ENCODE peak calls at places on chromosome 9, in six cellular contexts. N is right cardiac atrium, P is HEK293T, W is AG08395, Q is SJSA1, B is germinal center. I is an unnamed sample.

GRCh38 chr9:94018628-94019027 is 63.5 kb upstream of the BARX1 start:
- DNase-seq in W (no peak), P (no peak), Q (no peak), N (no peak), B (no peak), I (peak)

GRCh38 chr9:112439171-112439570 is 47.5 kb upstream of the KIAA1958 start:
- DNase-seq in N (no peak), P (no peak), Q (no peak), W (no peak), B (no peak), I (peak)

GRCh38 chr9:89850633-89851325 is 246.0 kb downstream of the GADD45G start:
- DNase-seq in Q (no peak), W (peak), P (no peak), N (peak), B (no peak), I (no peak)

GRCh38 chr9:84146893-84147705 is 166.5 kb downstream of the RMI1 start:
- DNase-seq in P (no peak), Q (peak), W (peak), N (no peak), B (no peak), I (no peak)

GRCh38 chr9:99411068-99411467 is 189.0 kb downstream of the SEC61B start:
- DNase-seq in B (no peak), P (no peak), Q (no peak), N (no peak), W (peak), I (no peak)

GRCh38 chr9:113421726-113422125 is 11.2 kb downstream of the C9orf43 start:
- DNase-seq in Q (no peak), N (no peak), W (no peak), B (no peak), P (no peak), I (no peak)

GRCh38 chr9:101671567-101671966 is 66.9 kb downstream of the GRIN3A start:
- DNase-seq in P (no peak), B (no peak), Q (no peak), W (no peak), N (no peak), I (no peak)

GRCh38 chr9:14314929-14315753 is 1.2 kb upstream of the NFIB start:
- DNase-seq in B (peak), P (peak), N (peak), W (peak), Q (peak), I (peak)

GRCh38 chr9:126872516-126872915 is 12.1 kb downstream of the ZBTB34 start:
- DNase-seq in B (no peak), P (no peak), Q (no peak), N (no peak), W (no peak), I (no peak)

GRCh38 chr9:91166796-91167366 is 194.8 kb downstream of the AUH start:
- DNase-seq in B (no peak), P (no peak), N (no peak), W (no peak), Q (no peak), I (no peak)

GRCh38 chr9:6640268-6641072 is 5.1 kb downstream of the GLDC start:
- DNase-seq in Q (no peak), N (no peak), B (no peak), W (no peak), P (no peak), I (no peak)

GRCh38 chr9:105403552-105404246 is 44.1 kb upstream of the FSD1L start:
- DNase-seq in B (no peak), W (no peak), P (no peak), N (no peak), Q (no peak), I (no peak)

GRCh38 chr9:97315550-97315949 is 8.1 kb downstream of the CCDC180 start:
- DNase-seq in Q (no peak), B (no peak), W (peak), P (no peak), N (no peak), I (no peak)

GRCh38 chr9:117480251-117480650 is 65.4 kb upstream of the ASTN2 start:
- DNase-seq in N (no peak), B (no peak), P (no peak), Q (no peak), W (no peak), I (no peak)

GRCh38 chr9:74499770-74500583 is 2.8 kb downstream of the RORB start:
- DNase-seq in B (no peak), P (no peak), Q (no peak), N (no peak), W (no peak), I (no peak)

GRCh38 chr9:79955300-79955699 is 383.5 kb downstream of the TLE4 start:
- DNase-seq in B (no peak), W (no peak), Q (no peak), P (no peak), N (no peak), I (no peak)

GRCh38 chr9:85859751-85860150 is 81.2 kb upstream of the NAA35 start:
- DNase-seq in Q (no peak), N (no peak), P (no peak), W (no peak), B (no peak), I (no peak)

GRCh38 chr9:68800836-68801235 is 95.8 kb downstream of the PIP5K1B start:
- DNase-seq in P (no peak), W (no peak), N (no peak), Q (no peak), B (no peak), I (no peak)

GRCh38 chr9:81317223-81317622 is 372.1 kb downstream of the TLE1 start:
- DNase-seq in Q (no peak), N (no peak), W (no peak), B (no peak), P (no peak), I (no peak)

GRCh38 chr9:127362829-127363228 is 34.1 kb upstream of the SLC2A8 start:
- DNase-seq in N (no peak), B (no peak), W (no peak), Q (no peak), P (no peak), I (no peak)

GRCh38 chr9:112541690-112542089 is 55.1 kb downstream of the KIAA1958 start:
- DNase-seq in P (no peak), N (no peak), Q (no peak), B (no peak), W (peak), I (no peak)

GRCh38 chr9:87567988-87568800 is 70.5 kb downstream of the DAPK1 start:
- DNase-seq in B (no peak), Q (no peak), N (no peak), P (no peak), W (no peak), I (no peak)

GRCh38 chr9:93205896-93206575 is 22.1 kb downstream of the WNK2 start:
- DNase-seq in P (no peak), W (no peak), Q (no peak), B (no peak), N (no peak), I (no peak)

GRCh38 chr9:88991066-88992030 is at the start of gene S1PR3:
- DNase-seq in N (peak), P (peak), B (peak), Q (peak), W (peak), I (peak)

GRCh38 chr9:114240647-114241558 is 82.0 kb upstream of the ORM1 start:
- DNase-seq in B (no peak), N (no peak), W (no peak), P (no peak), Q (no peak), I (no peak)

GRCh38 chr9:77726289-77726688 is 78.2 kb upstream of the GNA14 start:
- DNase-seq in P (no peak), N (no peak), W (no peak), Q (no peak), B (no peak), I (no peak)

GRCh38 chr9:126564128-126564527 is 49.6 kb upstream of the LMX1B start:
- DNase-seq in N (no peak), P (no peak), W (no peak), Q (no peak), B (no peak), I (no peak)

GRCh38 chr9:80948876-80949275 is 740.5 kb downstream of the TLE1 start:
- DNase-seq in Q (no peak), B (no peak), W (no peak), P (no peak), N (no peak), I (no peak)

GRCh38 chr9:119020730-119021333 is 348.4 kb downstream of the BRINP1 start:
- DNase-seq in N (no peak), W (no peak), P (no peak), Q (no peak), B (no peak), I (no peak)

GRCh38 chr9:79447760-79448159 is 124.0 kb upstream of the TLE4 start:
- DNase-seq in P (peak), Q (peak), W (no peak), N (no peak), B (no peak), I (no peak)

GRCh38 chr9:121085661-121086060 is 10.9 kb downstream of the CNTRL start:
- DNase-seq in N (no peak), W (peak), Q (no peak), B (no peak), P (no peak), I (no peak)

GRCh38 chr9:21830589-21830988 is 28.2 kb downstream of the MTAP start:
- DNase-seq in B (no peak), Q (no peak), W (no peak), P (no peak), N (no peak), I (no peak)

GRCh38 chr9:4366649-4367330 is 66.9 kb upstream of the GLIS3 start:
- DNase-seq in N (no peak), Q (peak), P (peak), B (peak), W (peak), I (peak)